ENCODE peak calls at places on chromosome 20, in four cellular contexts. L is uterus; J is activated CD4-positive, alpha-beta T cell treated with anti-CD3 and anti-CD28 coated beads for 48 hours; S is nephron progenitor cell. P is an unnamed sample.

GRCh38 chr20:34112600-34113061 is 588 bp upstream of the EIF2S2 start:
- DNase-seq in L (peak), J (no peak), S (peak), P (peak)

GRCh38 chr20:653110-653589 is at the start of gene SRXN1:
- DNase-seq in L (peak), J (peak), S (peak), P (peak)

GRCh38 chr20:38002422-38002821 is 30.8 kb downstream of the TTI1 start:
- DNase-seq in L (no peak), J (no peak), S (no peak), P (no peak)

GRCh38 chr20:57835462-57836455 is 125.9 kb upstream of the PMEPA1 start:
- DNase-seq in L (no peak), J (no peak), S (no peak), P (no peak)

GRCh38 chr20:47749367-47749766 is 35.9 kb downstream of the SULF2 start:
- DNase-seq in L (no peak), J (no peak), S (no peak), P (no peak)

GRCh38 chr20:61185841-61186601 is 66.0 kb upstream of the CDH4 start:
- DNase-seq in L (no peak), J (no peak), S (no peak), P (peak)

GRCh38 chr20:4763261-4763660 is 41.6 kb downstream of the PRND start:
- DNase-seq in L (no peak), J (no peak), S (no peak), P (no peak)

GRCh38 chr20:10004900-10005299 is 29.9 kb upstream of the ANKEF1 start:
- DNase-seq in L (no peak), J (no peak), S (no peak), P (no peak)

GRCh38 chr20:51014797-51015722 is 7.8 kb downstream of the KCNG1 start:
- DNase-seq in L (peak), J (peak), S (peak), P (peak)

GRCh38 chr20:8932192-8933150 is 136.4 kb upstream of the PLCB4 start:
- DNase-seq in L (no peak), J (no peak), S (no peak), P (peak)

GRCh38 chr20:13412806-13413445 is 191.9 kb downstream of the ISM1 start:
- DNase-seq in L (no peak), J (no peak), S (no peak), P (no peak)

GRCh38 chr20:63351811-63352591 is 9.1 kb downstream of the CHRNA4 start:
- DNase-seq in L (no peak), J (no peak), S (peak), P (no peak)

GRCh38 chr20:35320396-35321126 is 28.3 kb upstream of the FAM83C start:
- DNase-seq in L (no peak), J (no peak), S (no peak), P (peak)

GRCh38 chr20:40416274-40416673 is 272.8 kb downstream of the MAFB start:
- DNase-seq in L (no peak), J (no peak), S (no peak), P (peak)

GRCh38 chr20:60057866-60058807 is 99.9 kb downstream of the CDH26 start:
- DNase-seq in L (peak), J (peak), S (peak), P (no peak)

GRCh38 chr20:60365882-60366281 is 407.7 kb downstream of the CDH26 start:
- DNase-seq in L (no peak), J (no peak), S (no peak), P (no peak)

GRCh38 chr20:7503501-7503900 is 436.8 kb downstream of the HAO1 start:
- DNase-seq in L (no peak), J (no peak), S (no peak), P (no peak)

GRCh38 chr20:53530440-53530839 is 63.2 kb downstream of the ZNF217 start:
- DNase-seq in L (no peak), J (no peak), S (no peak), P (no peak)

GRCh38 chr20:57849126-57849867 is 139.5 kb upstream of the PMEPA1 start:
- DNase-seq in L (no peak), J (no peak), S (no peak), P (peak)

GRCh38 chr20:5480824-5481600 is 164.3 kb upstream of the PROKR2 start:
- DNase-seq in L (no peak), J (no peak), S (no peak), P (no peak)

GRCh38 chr20:1893721-1894470 is 1.3 kb upstream of the SIRPA start:
- DNase-seq in L (peak), J (no peak), S (peak), P (peak)

GRCh38 chr20:54535045-54535444 is 59.7 kb downstream of the DOK5 start:
- DNase-seq in L (no peak), J (no peak), S (no peak), P (peak)

GRCh38 chr20:5865604-5866003 is 84.7 kb downstream of the TRMT6 start:
- DNase-seq in L (no peak), J (no peak), S (no peak), P (no peak)

GRCh38 chr20:17202668-17203067 is 24.2 kb upstream of the PCSK2 start:
- DNase-seq in L (no peak), J (no peak), S (peak), P (no peak)

GRCh38 chr20:36116813-36117441 is 37.6 kb upstream of the EPB41L1 start:
- DNase-seq in L (no peak), J (no peak), S (no peak), P (peak)

GRCh38 chr20:2578430-2579192 is 42.2 kb downstream of the TMC2 start:
- DNase-seq in L (no peak), J (no peak), S (no peak), P (no peak)

GRCh38 chr20:53154540-53154939 is 182.4 kb downstream of the TSHZ2 start:
- DNase-seq in L (no peak), J (no peak), S (no peak), P (peak)

GRCh38 chr20:48364688-48365421 is 462.9 kb downstream of the PREX1 start:
- DNase-seq in L (no peak), J (no peak), S (no peak), P (no peak)

GRCh38 chr20:51417745-51418529 is 124.6 kb downstream of the NFATC2 start:
- DNase-seq in L (no peak), J (no peak), S (no peak), P (no peak)